ENCODE peak calls at places on chromosomes 6 and 20, in six cellular contexts. B is mucosa of gallbladder; V is effector CD4-positive, alpha-beta T cell; H is NCI-H187; R is amniotic stem cell; Y is NCI-H460. F is an unnamed sample.
A peak's percentile ranks its signal among the peaks of the same experiment; 100 is the strongest.

GRCh38 chr20:62135573-62136266 is 7.5 kb downstream of the PSMA7 start:
- DNase-seq in H (no peak), R (no peak), Y (no peak), V (no peak), B (no peak), F (no peak)

GRCh38 chr6:125009578-125009977 is 47.3 kb downstream of the RNF217 start:
- DNase-seq in Y (no peak), H (no peak), V (no peak), B (no peak), R (no peak), F (no peak)

GRCh38 chr6:139982652-139983051 is 608.2 kb upstream of the CITED2 start:
- DNase-seq in H (no peak), V (no peak), Y (peak; percentile 26), R (no peak), B (no peak), F (no peak)

GRCh38 chr20:58888521-58889333 is 36.2 kb downstream of the GNAS start:
- DNase-seq in H (no peak), Y (peak; percentile 83), B (peak; percentile 77), V (peak; percentile 76), R (peak; percentile 40), F (peak; percentile 89)

GRCh38 chr6:114281496-114281895 is 61.3 kb downstream of the HS3ST5 start:
- DNase-seq in V (no peak), B (no peak), Y (no peak), R (no peak), H (no peak), F (no peak)

GRCh38 chr6:125753218-125753936 is 3.9 kb downstream of the HEY2 start:
- DNase-seq in V (no peak), Y (no peak), H (no peak), R (peak; percentile 19), B (no peak), F (peak; percentile 35)

GRCh38 chr6:112043032-112044007 is 10.6 kb upstream of the CCN6 start:
- DNase-seq in Y (peak; percentile 77), V (peak; percentile 93), B (peak; percentile 89), H (peak; percentile 71), R (peak; percentile 76), F (peak; percentile 93)

GRCh38 chr6:37713529-37714119 is 15.9 kb upstream of the MDGA1 start:
- DNase-seq in H (no peak), Y (no peak), B (no peak), R (no peak), V (no peak), F (no peak)

GRCh38 chr6:61711849-61712248 is 574.2 kb downstream of the KHDRBS2 start:
- DNase-seq in R (no peak), H (no peak), B (no peak), V (no peak), Y (peak; percentile 0), F (no peak)

GRCh38 chr6:147675281-147675680 is 166.8 kb downstream of the SAMD5 start:
- DNase-seq in Y (no peak), R (no peak), V (no peak), B (no peak), H (no peak), F (no peak)

GRCh38 chr6:163904161-163904560 is 489.6 kb downstream of the QKI start:
- DNase-seq in B (no peak), R (no peak), H (no peak), Y (no peak), V (no peak), F (no peak)

GRCh38 chr6:75478929-75479328 is 14.7 kb downstream of the FILIP1 start:
- DNase-seq in R (no peak), Y (no peak), V (no peak), B (no peak), H (no peak), F (no peak)

GRCh38 chr6:6689413-6690143 is 101.1 kb downstream of the LY86 start:
- DNase-seq in B (no peak), R (no peak), V (no peak), Y (no peak), H (no peak), F (no peak)

GRCh38 chr6:17015144-17015543 is 86.7 kb upstream of the STMND1 start:
- DNase-seq in V (no peak), Y (no peak), B (no peak), H (no peak), R (no peak), F (no peak)